ENCODE peak calls at places on chromosomes 5 and 9, in nine cellular contexts. X is neural progenitor cell, Y is WERI-Rb-1, E is AG09319, Q is MCF 10A, L is AG04449, H is NB4, U is LNCaP clone FGC, P is IMR-90. D is an unnamed sample.

GRCh38 chr5:80804332-80804731 is 149.5 kb upstream of the DHFR start:
- DNase-seq in U (no peak), E (no peak), Y (no peak), H (no peak), X (no peak), L (no peak), P (no peak), Q (no peak), D (no peak)

GRCh38 chr5:54379590-54379989 is 69.2 kb upstream of the ARL15 start:
- DNase-seq in E (no peak), L (no peak), H (no peak), X (no peak), U (no peak), P (no peak), Y (no peak), Q (no peak), D (no peak)

GRCh38 chr5:115306011-115306530 is 9.6 kb upstream of the CCDC112 start:
- DNase-seq in X (no peak), P (no peak), U (peak), E (no peak), L (no peak), Y (no peak), H (no peak), Q (no peak), D (no peak)

GRCh38 chr9:100087218-100087617 is 11.6 kb downstream of the ERP44 start:
- DNase-seq in H (no peak), U (no peak), P (peak), Q (peak), L (no peak), X (no peak), E (no peak), Y (no peak), D (no peak)

GRCh38 chr5:17132444-17133083 is 84.9 kb upstream of the BASP1 start:
- DNase-seq in Q (peak), Y (no peak), H (peak), P (peak), L (no peak), U (peak), E (no peak), X (peak), D (no peak)

GRCh38 chr9:16461231-16461840 is 409.1 kb downstream of the BNC2 start:
- DNase-seq in Q (no peak), P (peak), L (no peak), Y (no peak), H (no peak), X (peak), E (no peak), U (no peak), D (no peak)

GRCh38 chr5:154663424-154663823 is 91.8 kb upstream of the LARP1 start:
- DNase-seq in L (no peak), Y (no peak), P (no peak), H (no peak), X (no peak), E (no peak), U (no peak), Q (no peak), D (no peak)

GRCh38 chr5:135036405-135036804 is 2.4 kb upstream of the PITX1 start:
- DNase-seq in Y (no peak), P (no peak), U (no peak), X (no peak), H (no peak), E (no peak), Q (no peak), L (no peak), D (no peak)

GRCh38 chr5:59591162-59591561 is 302.4 kb downstream of the PDE4D start:
- DNase-seq in X (no peak), Q (no peak), P (no peak), E (no peak), H (no peak), U (no peak), Y (no peak), L (no peak), D (no peak)

GRCh38 chr5:72486371-72486770 is 20.8 kb downstream of the ZNF366 start:
- DNase-seq in Y (no peak), L (no peak), Q (no peak), H (peak), P (peak), X (no peak), U (no peak), E (no peak), D (no peak)

GRCh38 chr9:136851941-136852663 is at the start of gene MAMDC4:
- DNase-seq in E (no peak), Q (no peak), Y (no peak), P (no peak), X (no peak), L (no peak), U (no peak), H (no peak), D (no peak)

GRCh38 chr9:89428901-89429890 is 68.7 kb downstream of the SEMA4D start:
- DNase-seq in P (no peak), X (peak), Q (no peak), E (no peak), U (no peak), Y (no peak), H (peak), L (no peak), D (no peak)

GRCh38 chr5:137395011-137395755 is 103.9 kb downstream of the SPOCK1 start:
- DNase-seq in L (no peak), H (no peak), Y (no peak), U (peak), P (peak), X (no peak), E (no peak), Q (peak), D (no peak)

GRCh38 chr5:3220201-3220600 is 375.4 kb upstream of the IRX1 start:
- DNase-seq in Y (no peak), U (no peak), H (no peak), L (no peak), X (no peak), E (no peak), Q (no peak), P (no peak), D (no peak)

DNA sequence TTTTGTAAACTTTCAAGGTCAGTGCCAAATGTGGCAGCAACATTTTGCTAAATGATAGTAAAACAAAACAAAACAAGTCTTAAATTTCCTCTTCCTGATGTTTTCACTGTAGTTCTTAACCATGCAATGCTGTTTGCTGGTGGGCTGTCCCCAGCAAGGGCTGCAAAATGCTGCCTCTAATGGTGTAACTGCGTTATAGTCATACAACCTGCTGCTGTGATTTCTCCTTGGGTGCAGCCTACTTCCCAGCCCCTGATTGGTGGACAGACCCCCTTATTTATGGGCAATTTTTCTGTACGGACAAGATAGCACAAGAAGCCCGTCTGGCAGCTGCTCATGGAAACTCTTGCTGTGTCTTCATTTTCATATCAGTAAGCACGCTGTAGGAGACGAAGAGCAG is 26.6 kb upstream of the PIP5K1B start:
- DNase-seq in U (no peak), L (no peak), P (peak), E (no peak), H (peak), X (peak), Q (peak), Y (peak), D (no peak)
- TF ChIP-seq CTCF in U (peak), L (no peak), P (no peak), E (peak), H (peak), X (peak), Q (no peak), Y (peak), D (peak)

DNA sequence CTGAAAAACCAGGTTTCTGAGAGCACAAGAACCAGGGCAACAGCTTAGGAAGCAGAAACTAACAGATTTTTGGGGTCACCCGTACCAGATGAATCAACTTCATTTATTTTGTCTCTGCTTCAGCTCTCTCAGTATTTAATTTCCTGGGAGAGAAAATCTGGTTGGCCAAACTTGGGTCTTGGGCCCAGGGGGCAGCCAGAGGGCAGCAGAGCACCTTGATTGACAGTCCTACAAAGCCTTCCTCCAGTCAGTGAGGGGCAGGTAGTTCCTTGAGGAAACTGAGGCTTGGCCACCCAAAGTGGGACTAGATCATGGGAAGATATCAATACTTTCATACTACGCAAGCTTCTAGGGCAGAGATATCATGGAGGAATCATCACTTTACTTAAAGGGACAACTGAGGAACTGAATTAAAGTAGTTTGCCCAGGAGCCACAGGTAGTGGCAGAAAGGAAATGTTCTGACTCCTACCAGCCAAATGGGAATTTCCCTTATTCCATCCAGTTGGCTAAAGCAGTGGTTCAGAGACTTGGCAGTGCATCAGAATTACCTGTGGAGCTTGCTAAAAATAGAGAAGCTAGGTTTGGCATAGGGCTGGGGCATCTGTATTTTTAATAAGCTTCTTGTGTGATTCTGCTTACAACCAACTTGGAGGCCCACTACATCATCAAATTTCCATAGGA is 21.5 kb upstream of the ARHGAP26 start:
- DNase-seq in Y (peak), X (peak), L (no peak), P (no peak), H (peak), E (no peak), Q (peak), U (no peak), D (no peak)
- TF ChIP-seq CTCF in Y (peak), X (peak), L (no peak), P (peak), H (peak), E (peak), Q (peak), U (peak), D (peak)

GRCh38 chr5:1203968-1204692 is 2.7 kb downstream of the SLC6A19 start:
- DNase-seq in Y (no peak), Q (no peak), E (no peak), H (no peak), U (no peak), L (no peak), P (no peak), X (no peak), D (no peak)

GRCh38 chr5:1202798-1203185 is 1.4 kb downstream of the SLC6A19 start:
- DNase-seq in Y (no peak), L (no peak), X (no peak), E (no peak), U (no peak), H (no peak), Q (no peak), P (no peak), D (no peak)

GRCh38 chr5:1203311-1203967 is 2.0 kb downstream of the SLC6A19 start:
- DNase-seq in X (no peak), U (no peak), Y (no peak), P (no peak), E (no peak), Q (no peak), L (no peak), H (no peak), D (no peak)

GRCh38 chr5:1205255-1206180 is 4.1 kb downstream of the SLC6A19 start:
- DNase-seq in Q (no peak), L (no peak), H (no peak), U (no peak), X (no peak), P (no peak), E (no peak), Y (no peak), D (no peak)

DNA sequence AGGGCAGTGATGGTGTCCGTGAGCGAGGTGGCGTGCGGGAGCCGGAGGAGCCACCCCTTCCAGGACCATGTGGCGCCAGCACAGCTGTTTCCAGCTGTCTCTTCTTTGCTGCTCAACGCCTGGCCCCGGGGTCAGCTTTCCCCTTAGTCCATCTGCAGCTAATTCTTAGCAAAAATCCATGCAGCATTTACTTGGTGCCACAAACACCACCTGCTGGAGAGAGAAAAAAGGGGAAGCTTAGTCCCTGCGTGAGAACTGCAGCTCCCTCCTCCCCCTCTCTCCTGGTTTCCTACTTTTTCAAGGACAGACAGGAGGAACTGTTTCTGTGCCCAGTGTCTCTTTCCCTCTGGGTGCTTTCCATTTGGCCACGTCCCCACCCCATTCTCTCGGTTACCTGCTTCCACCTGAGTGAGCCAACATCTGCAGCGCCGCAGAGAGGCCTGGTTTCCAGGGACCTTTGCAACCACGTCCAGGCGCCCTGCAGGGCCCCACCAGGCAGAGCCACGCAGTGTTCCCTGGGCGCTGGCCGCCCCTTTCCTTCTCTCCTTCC is 3.4 kb downstream of the SLC6A19 start:
- DNase-seq in Q (no peak), L (no peak), U (peak), H (peak), X (peak), E (no peak), Y (peak), P (peak), D (no peak)
- TF ChIP-seq CTCF in Q (no peak), L (peak), U (peak), H (peak), X (peak), E (peak), Y (peak), P (peak), D (peak)

GRCh38 chr5:176629853-176630680 is at the start of the genes EIF4E1B and SNCB:
- DNase-seq in Q (no peak), E (no peak), X (peak), Y (peak), H (no peak), P (no peak), L (no peak), U (no peak), D (peak)
- TF ChIP-seq CTCF in Q (no peak), E (no peak), X (peak), Y (no peak), H (no peak), P (no peak), L (no peak), U (peak), D (peak)

GRCh38 chr9:74001382-74001781 is 495.8 kb upstream of the RORB start:
- DNase-seq in Q (no peak), H (no peak), U (no peak), X (no peak), E (no peak), Y (no peak), P (no peak), L (no peak), D (no peak)

GRCh38 chr9:74007833-74008232 is 489.3 kb upstream of the RORB start:
- DNase-seq in E (no peak), L (no peak), U (no peak), X (no peak), H (no peak), Q (no peak), Y (no peak), P (no peak), D (no peak)

GRCh38 chr9:74006935-74007334 is 490.2 kb upstream of the RORB start:
- DNase-seq in Q (peak), X (peak), H (no peak), Y (no peak), L (no peak), P (no peak), U (peak), E (no peak), D (no peak)
- TF ChIP-seq CTCF in Q (no peak), X (peak), H (no peak), Y (no peak), L (no peak), P (no peak), U (peak), E (peak), D (no peak)

GRCh38 chr9:81833563-81834345 is 94.5 kb upstream of the SPATA31D4 start:
- DNase-seq in H (no peak), P (peak), L (no peak), Q (no peak), X (no peak), Y (no peak), E (no peak), U (no peak), D (no peak)
- TF ChIP-seq CTCF in H (no peak), P (no peak), L (no peak), Q (no peak), X (no peak), Y (peak), E (no peak), U (no peak), D (no peak)

GRCh38 chr9:80157561-80157983 is 585.8 kb downstream of the TLE4 start:
- DNase-seq in X (no peak), Y (no peak), H (no peak), U (no peak), P (peak), L (no peak), Q (peak), E (peak), D (no peak)
- TF ChIP-seq CTCF in X (no peak), Y (no peak), H (no peak), U (no peak), P (no peak), L (no peak), Q (no peak), E (no peak), D (no peak)

D was measured in progenitor cell of endocrine pancreas.